ENCODE peak calls at places on chromosome 17, in five cellular contexts. K is WTC11, S is GM12878, J is H1, F is HepG2. B is an unnamed sample.

GRCh38 chr17:79830763-79831366 is 8.4 kb downstream of the CBX4 start:
- DNase-seq in K (no peak), S (no peak), J (no peak), F (peak; percentile 51), B (no peak)

GRCh38 chr17:78252701-78253635 is 21.5 kb downstream of the TMEM235 start:
- DNase-seq in K (no peak), S (no peak), J (no peak), F (no peak), B (peak; percentile 41)

GRCh38 chr17:8734876-8735275 is 9.8 kb downstream of the CCDC42 start:
- DNase-seq in K (no peak), S (no peak), J (no peak), F (no peak), B (no peak)

GRCh38 chr17:65109543-65109942 is 27.6 kb upstream of the RGS9 start:
- DNase-seq in K (no peak), S (no peak), J (no peak), F (no peak), B (no peak)

GRCh38 chr17:20935740-20936139 is 107.1 kb downstream of the USP22 start:
- DNase-seq in K (no peak), S (no peak), J (no peak), F (no peak), B (no peak)

GRCh38 chr17:72492941-72493340 is 372.1 kb downstream of the SOX9 start:
- DNase-seq in K (no peak), S (no peak), J (no peak), F (no peak), B (no peak)

GRCh38 chr17:8312726-8313600 is 2.9 kb downstream of the ARHGEF15 start:
- DNase-seq in K (no peak), S (no peak), J (no peak), F (no peak), B (no peak)

GRCh38 chr17:46770818-46771600 is 47.5 kb downstream of the WNT3 start:
- DNase-seq in K (peak; percentile 52), S (no peak), J (no peak), F (peak; percentile 50), B (peak; percentile 88)

GRCh38 chr17:44400226-44400847 is 10.9 kb upstream of the ITGA2B start:
- DNase-seq in K (no peak), S (no peak), J (no peak), F (peak; percentile 34), B (peak; percentile 58)

GRCh38 chr17:82112866-82113390 is 14.9 kb upstream of the FASN start:
- DNase-seq in K (no peak), S (no peak), J (no peak), F (no peak), B (no peak)

GRCh38 chr17:29977836-29978235 is 36.4 kb downstream of the EFCAB5 start:
- DNase-seq in K (no peak), S (no peak), J (no peak), F (no peak), B (no peak)

GRCh38 chr17:29612404-29613370 is 10.0 kb downstream of the CORO6 start:
- DNase-seq in K (no peak), S (no peak), J (no peak), F (no peak), B (no peak)

GRCh38 chr17:54968954-54969400 is 412 bp downstream of the STXBP4 start:
- DNase-seq in K (no peak), S (no peak), J (no peak), F (peak; percentile 32), B (peak; percentile 25)

GRCh38 chr17:40363480-40363838 is 1.1 kb downstream of the GJD3 start:
- DNase-seq in K (peak; percentile 46), S (no peak), J (no peak), F (no peak), B (peak; percentile 58)

GRCh38 chr17:79835953-79836951 is 3.0 kb downstream of the CBX4 start:
- DNase-seq in K (peak; percentile 97), S (no peak), J (peak; percentile 92), F (no peak), B (peak; percentile 86)

GRCh38 chr17:57584050-57584551 is 161.0 kb downstream of the CCDC182 start:
- DNase-seq in K (no peak), S (no peak), J (peak; percentile 10), F (no peak), B (no peak)

GRCh38 chr17:47983492-47984223 is 12.7 kb downstream of the CDK5RAP3 start:
- DNase-seq in K (no peak), S (no peak), J (no peak), F (no peak), B (no peak)

GRCh38 chr17:64309710-64310109 is 46.6 kb upstream of the TEX2 start:
- DNase-seq in K (no peak), S (no peak), J (no peak), F (no peak), B (no peak)

GRCh38 chr17:83127431-83128160 is 48.2 kb downstream of the METRNL start:
- DNase-seq in K (no peak), S (no peak), J (no peak), F (no peak), B (no peak)

GRCh38 chr17:36546418-36547093 is 1.8 kb downstream of the GGNBP2 start:
- DNase-seq in K (no peak), S (no peak), J (no peak), F (no peak), B (no peak)

GRCh38 chr17:10815318-10815717 is 11.4 kb upstream of the TMEM238L start:
- DNase-seq in K (no peak), S (no peak), J (no peak), F (peak; percentile 15), B (no peak)
- TF ChIP-seq ATF2 in K (no peak), S (no peak), J (no peak), F (no peak), B (no peak)

GRCh38 chr17:42530952-42531454 is 5.0 kb upstream of the NAGLU start:
- DNase-seq in K (no peak), S (no peak), J (no peak), F (peak; percentile 99), B (no peak)

GRCh38 chr17:42535400-42536047 is 517 bp upstream of the NAGLU start:
- DNase-seq in K (no peak), S (no peak), J (no peak), F (no peak), B (no peak)

GRCh38 chr17:42529054-42529453 is 7.0 kb upstream of the NAGLU start:
- DNase-seq in K (no peak), S (no peak), J (no peak), F (no peak), B (no peak)

GRCh38 chr17:42527932-42528331 is 8.1 kb upstream of the NAGLU start:
- DNase-seq in K (no peak), S (no peak), J (no peak), F (peak; percentile 58), B (no peak)

GRCh38 chr17:42531455-42532354 is 4.3 kb upstream of the NAGLU start:
- DNase-seq in K (peak; percentile 67), S (no peak), J (no peak), F (peak; percentile 70), B (peak; percentile 88)
- TF ChIP-seq ATF2 in K (no peak), S (no peak), J (no peak), F (no peak), B (no peak)

DNA sequence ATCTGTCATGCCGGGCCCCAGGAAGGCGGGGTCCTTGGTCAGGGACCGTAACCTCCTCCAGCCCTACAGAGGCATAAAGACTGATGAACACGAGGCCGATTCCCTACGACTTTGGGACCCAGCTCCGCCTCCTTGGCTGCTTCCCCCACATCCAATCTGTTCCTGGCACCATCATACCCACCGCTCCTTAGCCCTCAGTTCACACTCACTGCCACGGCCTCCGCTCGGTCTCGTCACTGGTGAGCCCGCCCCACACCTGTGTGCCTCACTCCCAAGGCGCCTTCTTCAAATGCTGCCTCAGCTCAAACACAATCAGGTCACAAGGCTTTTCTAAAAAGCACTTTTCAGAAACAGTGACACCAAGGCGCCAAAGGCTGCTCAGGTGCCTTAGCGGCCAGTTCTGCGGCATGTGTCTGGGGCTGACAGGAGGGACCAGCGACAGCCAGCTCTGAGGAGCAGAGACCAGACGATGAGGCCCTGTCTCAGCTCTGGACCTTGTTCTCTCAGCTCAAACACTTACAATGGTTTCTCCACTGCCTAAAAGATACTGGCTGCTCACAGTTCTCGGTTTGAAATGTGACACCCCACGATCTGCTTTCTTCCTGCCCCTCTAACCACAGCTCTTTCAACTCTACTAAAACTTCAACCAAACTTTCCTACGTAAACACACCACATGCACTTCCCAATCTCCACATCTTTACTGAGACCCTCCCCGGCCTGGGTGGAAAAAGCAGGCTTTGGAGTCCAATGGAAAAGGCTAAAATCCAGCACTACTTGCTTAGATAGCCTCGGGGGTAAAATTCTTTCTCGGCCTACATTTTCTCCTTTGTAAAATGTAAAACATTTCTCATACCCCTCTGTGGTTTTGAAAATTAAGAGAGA is 33.2 kb downstream of the CYB5D2 start:
- DNase-seq in K (no peak), S (no peak), J (no peak), F (no peak), B (no peak)
- TF ChIP-seq ATF2 in K (no peak), S (no peak), J (no peak), F (no peak), B (no peak)

GRCh38 chr17:49035470-49036269 is 38.5 kb downstream of the IGF2BP1 start:
- DNase-seq in K (peak; percentile 88), S (no peak), J (no peak), F (no peak), B (peak; percentile 50)
- TF ChIP-seq ATF2 in K (no peak), S (no peak), J (no peak), F (no peak), B (no peak)

GRCh38 chr17:76722279-76722678 is 4.1 kb downstream of the JMJD6 start:
- DNase-seq in K (no peak), S (no peak), J (no peak), F (no peak), B (no peak)

GRCh38 chr17:76725580-76726230 is 701 bp downstream of the JMJD6 start:
- DNase-seq in K (peak; percentile 18), S (no peak), J (no peak), F (peak; percentile 43), B (peak; percentile 72)

GRCh38 chr17:76726231-76726765 is at the start of gene JMJD6:
- DNase-seq in K (peak; percentile 96), S (peak; percentile 86), J (peak; percentile 87), F (peak; percentile 93), B (peak; percentile 98)

GRCh38 chr17:76721463-76721862 is 4.9 kb downstream of the JMJD6 start:
- DNase-seq in K (no peak), S (no peak), J (no peak), F (no peak), B (no peak)

GRCh38 chr17:76723812-76724211 is 2.6 kb downstream of the JMJD6 start:
- DNase-seq in K (no peak), S (no peak), J (no peak), F (no peak), B (no peak)
- TF ChIP-seq ATF2 in K (no peak), S (no peak), J (no peak), F (no peak), B (no peak)